ENCODE peak calls at places on chromosome 21, in four cellular contexts. S, D, T and F are unnamed samples.

GRCh38 chr21:40019076-40019475 is 151.8 kb downstream of the PCP4 start:
- DNase-seq in T (no peak), S (no peak), D (no peak), F (no peak)

GRCh38 chr21:40466893-40467483 is 380.0 kb downstream of the DSCAM start:
- DNase-seq in D (no peak), T (peak; percentile 2), S (no peak), F (peak; percentile 74)

GRCh38 chr21:27695246-27695645 is 728.4 kb upstream of the ADAMTS5 start:
- DNase-seq in T (no peak), D (no peak), S (no peak), F (no peak)

GRCh38 chr21:29726061-29726460 is 213.7 kb downstream of the GRIK1 start:
- DNase-seq in D (no peak), S (no peak), T (no peak), F (no peak)

GRCh38 chr21:25557170-25557569 is 50.1 kb downstream of the MRPL39 start:
- DNase-seq in S (no peak), D (no peak), T (no peak), F (no peak)

GRCh38 chr21:26809745-26810144 is 35.5 kb downstream of the ADAMTS1 start:
- DNase-seq in S (no peak), D (no peak), T (no peak), F (no peak)

GRCh38 chr21:26715878-26716506 is 129.2 kb downstream of the ADAMTS1 start:
- DNase-seq in D (peak; percentile 79), S (peak; percentile 79), T (peak; percentile 49), F (peak; percentile 54)

GRCh38 chr21:16588433-16588860 is 858.7 kb downstream of the USP25 start:
- DNase-seq in D (peak; percentile 59), T (peak; percentile 32), S (no peak), F (peak; percentile 27)

GRCh38 chr21:45973475-45974072 is 8.0 kb upstream of the COL6A1 start:
- DNase-seq in D (peak; percentile 72), S (peak; percentile 72), T (no peak), F (peak; percentile 40)

GRCh38 chr21:46307625-46308024 is 16.0 kb downstream of the C21orf58 start:
- DNase-seq in T (no peak), S (no peak), D (no peak), F (peak; percentile 45)

GRCh38 chr21:26389971-26390641 is 183.0 kb downstream of the CYYR1 start:
- DNase-seq in D (no peak), T (no peak), S (no peak), F (peak; percentile 71)

GRCh38 chr21:46161800-46162592 is 6.6 kb upstream of the FTCD start:
- DNase-seq in T (no peak), S (peak; percentile 39), D (no peak), F (no peak)

GRCh38 chr21:43762303-43763128 is 13.6 kb downstream of the CSTB start:
- DNase-seq in S (no peak), T (no peak), D (no peak), F (peak; percentile 62)

GRCh38 chr21:43703068-43703880 is 15.7 kb upstream of the PDXK start:
- DNase-seq in T (no peak), S (peak; percentile 67), D (peak; percentile 53), F (no peak)

GRCh38 chr21:28743723-28744122 is 249.0 kb downstream of the LTN1 start:
- DNase-seq in T (no peak), S (no peak), D (no peak), F (no peak)

GRCh38 chr21:40177979-40178378 is 310.7 kb downstream of the PCP4 start:
- DNase-seq in S (no peak), D (no peak), T (no peak), F (no peak)

GRCh38 chr21:29359718-29360117 is 61.0 kb downstream of the BACH1 start:
- DNase-seq in T (no peak), S (no peak), D (no peak), F (no peak)

GRCh38 chr21:43758132-43758619 is 17.9 kb downstream of the CSTB start:
- DNase-seq in D (no peak), T (no peak), S (no peak), F (no peak)

GRCh38 chr21:39381009-39381408 is 32.1 kb upstream of the HMGN1 start:
- DNase-seq in D (no peak), T (no peak), S (no peak), F (no peak)

GRCh38 chr21:27954806-27955205 is 987.9 kb upstream of the ADAMTS5 start:
- DNase-seq in S (no peak), T (no peak), D (no peak), F (no peak)

GRCh38 chr21:25913488-25913887 is 178.7 kb downstream of the GABPA start:
- DNase-seq in T (no peak), D (no peak), S (no peak), F (no peak)

GRCh38 chr21:46160563-46161179 is 5.3 kb upstream of the FTCD start:
- DNase-seq in T (no peak), S (no peak), D (peak; percentile 15), F (no peak)

GRCh38 chr21:22795644-22796043 is 1797.4 kb downstream of the NCAM2 start:
- DNase-seq in S (no peak), T (no peak), D (no peak), F (no peak)

GRCh38 chr21:46227811-46228344 is 696 bp downstream of the LSS start:
- DNase-seq in T (no peak), S (no peak), D (no peak), F (no peak)

GRCh38 chr21:39633770-39634181 is 21.0 kb downstream of the B3GALT5 start:
- DNase-seq in S (no peak), D (no peak), T (no peak), F (no peak)

GRCh38 chr21:39083377-39084008 is 99.8 kb downstream of the PSMG1 start:
- DNase-seq in S (no peak), T (no peak), D (no peak), F (peak; percentile 25)

GRCh38 chr21:30058928-30059327 is 107.7 kb downstream of the CLDN17 start:
- DNase-seq in S (no peak), D (no peak), T (no peak), F (no peak)

GRCh38 chr21:43573921-43574320 is 85.4 kb downstream of the HSF2BP start:
- DNase-seq in D (no peak), S (no peak), T (no peak), F (no peak)

GRCh38 chr21:25636727-25637126 is 2.3 kb upstream of the JAM2 start:
- DNase-seq in S (no peak), T (no peak), D (no peak), F (peak; percentile 39)

GRCh38 chr21:26546698-26547097 is 26.4 kb downstream of the CYYR1 start:
- DNase-seq in S (no peak), D (no peak), T (no peak), F (no peak)

GRCh38 chr21:46118871-46119564 is 21.1 kb downstream of the COL6A2 start:
- DNase-seq in S (peak; percentile 41), D (peak; percentile 12), T (no peak), F (no peak)

GRCh38 chr21:33011462-33011861 is 14.3 kb upstream of the OLIG2 start:
- DNase-seq in S (peak; percentile 6), D (no peak), T (no peak), F (peak; percentile 43)

GRCh38 chr21:38768385-38769071 is 37.2 kb upstream of the ETS2 start:
- DNase-seq in S (no peak), D (no peak), T (no peak), F (peak; percentile 83)

GRCh38 chr21:31500976-31501375 is 156.9 kb upstream of the TIAM1 start:
- DNase-seq in D (no peak), S (no peak), T (no peak), F (no peak)

GRCh38 chr21:31503467-31503866 is 156.0 kb upstream of the SOD1 start:
- DNase-seq in D (no peak), S (no peak), T (no peak), F (no peak)

GRCh38 chr21:31502537-31503143 is 156.9 kb upstream of the SOD1 start:
- DNase-seq in S (no peak), T (no peak), D (no peak), F (no peak)

GRCh38 chr21:31500071-31500470 is 156.0 kb upstream of the TIAM1 start:
- DNase-seq in S (no peak), T (no peak), D (no peak), F (no peak)

DNA sequence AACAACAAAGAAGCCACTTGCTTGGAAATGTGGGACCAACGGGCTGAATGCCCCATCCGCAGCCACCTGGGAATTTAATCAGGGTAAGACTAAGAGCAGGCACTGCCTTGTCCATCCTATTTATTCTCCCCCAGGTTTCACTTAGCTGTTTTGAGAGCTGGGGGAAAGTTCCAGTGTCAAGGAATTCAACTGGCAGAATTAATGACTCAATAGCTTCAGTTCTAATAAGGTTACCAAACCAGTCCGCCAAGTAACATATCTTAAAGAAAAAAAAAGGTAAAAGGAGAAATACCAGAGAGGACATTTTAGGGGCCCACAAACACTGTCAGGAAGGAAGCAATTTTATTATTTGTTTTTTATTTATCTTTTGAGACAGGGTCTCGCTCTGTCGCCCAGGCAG is 157.6 kb upstream of the SOD1 start:
- DNase-seq in D (no peak), T (no peak), S (no peak), F (peak; percentile 49)
- H3K27ac ChIP-seq in D (no peak overlapping the region), T (no peak overlapping the region), S (no peak overlapping the region), F (peak overlapping the region; percentile 51)

GRCh38 chr21:42103843-42104242 is 32.7 kb downstream of the UMODL1 start:
- DNase-seq in D (no peak), S (no peak), T (no peak), F (no peak)
- H4K91ac ChIP-seq in D (no peak overlapping the region), S (no peak overlapping the region), T (no peak overlapping the region), F (no peak overlapping the region)

GRCh38 chr21:42414928-42415769 is 11.4 kb downstream of the UBASH3A start:
- DNase-seq in T (no peak), D (no peak), S (no peak), F (peak; percentile 74)
- H3K27ac ChIP-seq in T (no peak overlapping the region), D (no peak overlapping the region), S (no peak overlapping the region), F (no peak overlapping the region)

DNA sequence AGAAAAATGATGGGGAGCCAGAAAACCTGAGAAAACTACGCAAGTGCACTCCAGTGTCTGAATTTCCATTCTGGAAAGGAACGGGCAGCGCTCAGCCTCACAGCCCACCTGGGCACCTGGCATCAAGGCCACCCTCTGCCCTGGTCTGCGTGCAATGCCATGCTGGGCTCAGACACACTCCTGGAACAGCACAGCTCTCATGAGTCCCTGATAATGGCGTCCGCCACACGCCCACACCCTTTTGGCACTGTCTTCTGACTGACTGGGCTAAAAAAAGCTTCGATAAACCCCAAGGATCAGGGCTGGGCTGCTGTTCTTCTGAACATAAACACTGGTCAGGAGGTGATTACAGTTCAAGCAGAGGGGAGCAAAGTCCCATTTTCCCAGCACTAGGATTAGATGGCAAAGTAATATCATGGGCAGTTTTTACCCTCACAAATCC is 22.8 kb downstream of the RCAN1 start:
- DNase-seq in D (no peak), T (no peak), S (no peak), F (no peak)
- H4K91ac ChIP-seq in D (no peak overlapping the region), T (no peak overlapping the region), S (no peak overlapping the region), F (no peak overlapping the region)

DNA sequence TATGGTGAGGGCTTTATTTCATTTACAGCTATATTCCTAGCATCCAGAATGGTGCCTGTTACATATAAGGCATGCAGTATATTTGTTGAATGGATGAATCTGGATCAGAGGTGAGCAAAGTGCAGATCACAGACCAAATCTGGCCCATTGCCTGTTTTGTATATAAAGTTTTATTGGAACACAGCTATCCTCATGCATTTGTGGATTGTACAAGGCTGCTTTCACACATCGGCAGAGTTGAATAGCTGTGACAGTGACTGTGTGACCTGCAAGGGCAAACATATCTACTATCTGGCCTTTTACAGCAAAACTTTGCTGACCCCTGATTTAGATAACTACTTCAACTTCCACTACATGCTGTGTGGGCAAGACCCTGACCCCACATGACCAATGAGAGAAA is 54.0 kb upstream of the MRPS6 start:
- DNase-seq in D (no peak), S (no peak), T (no peak), F (no peak)
- H3K27ac ChIP-seq in D (no peak overlapping the region), S (no peak overlapping the region), T (no peak overlapping the region), F (no peak overlapping the region)